ENCODE peak calls at places on chromosomes 2 and 18, in eight cellular contexts. V is stimulated activated CD4-positive, alpha-beta T cell treated with anti-CD3 and anti-CD28 coated beads, Interleukin-4, amount 100 ng/mL, for 48 hours; J is DMS53; R is iris pigment epithelial cell; L is amniotic epithelial cell; W is GM20000; F is GM23338; M is amniotic stem cell. S is an unnamed sample.

GRCh38 chr2:193303464-193303863 is 1108.7 kb upstream of the TMEFF2 start:
- DNase-seq in V (no peak), J (no peak), R (no peak), L (no peak), W (no peak), F (no peak), M (no peak), S (no peak)

GRCh38 chr18:71850602-71851001 is 693.5 kb downstream of the CBLN2 start:
- DNase-seq in V (no peak), J (no peak), R (no peak), L (no peak), W (no peak), F (no peak), M (no peak), S (no peak)

GRCh38 chr2:217142649-217143266 is 282.9 kb upstream of the TNP1 start:
- DNase-seq in V (peak), J (peak), R (peak), L (peak), W (no peak), F (peak), M (no peak), S (no peak)

GRCh38 chr2:204108301-204108700 is 171.7 kb downstream of the ICOS start:
- DNase-seq in V (no peak), J (peak), R (peak), L (no peak), W (peak), F (peak), M (no peak), S (peak)

GRCh38 chr2:11203480-11203879 is 48.2 kb downstream of the SLC66A3 start:
- DNase-seq in V (no peak), J (peak), R (peak), L (peak), W (peak), F (no peak), M (no peak), S (peak)

GRCh38 chr18:13437034-13437433 is 218.5 kb downstream of the LDLRAD4 start:
- DNase-seq in V (no peak), J (no peak), R (no peak), L (no peak), W (no peak), F (no peak), M (no peak), S (peak)

GRCh38 chr2:36456227-36456788 is 100.7 kb downstream of the CRIM1 start:
- DNase-seq in V (no peak), J (no peak), R (peak), L (peak), W (no peak), F (no peak), M (no peak), S (peak)

GRCh38 chr2:216216951-216217903 is 108.1 kb downstream of the XRCC5 start:
- DNase-seq in V (no peak), J (peak), R (peak), L (peak), W (no peak), F (no peak), M (peak), S (no peak)

GRCh38 chr2:28049416-28049815 is 158.9 kb downstream of the BABAM2 start:
- DNase-seq in V (no peak), J (no peak), R (no peak), L (no peak), W (no peak), F (no peak), M (no peak), S (peak)

GRCh38 chr2:145170787-145171186 is 650.9 kb upstream of the ZEB2 start:
- DNase-seq in V (no peak), J (no peak), R (peak), L (no peak), W (no peak), F (no peak), M (no peak), S (no peak)

GRCh38 chr2:224328798-224329197 is 73.1 kb downstream of the FAM124B start:
- DNase-seq in V (no peak), J (no peak), R (no peak), L (no peak), W (no peak), F (no peak), M (no peak), S (no peak)

GRCh38 chr2:187055463-187055862 is 206.5 kb upstream of the ZSWIM2 start:
- DNase-seq in V (no peak), J (peak), R (peak), L (peak), W (no peak), F (no peak), M (no peak), S (peak)

GRCh38 chr18:55228191-55228590 is 268.9 kb upstream of the CCDC68 start:
- DNase-seq in V (no peak), J (peak), R (peak), L (peak), W (no peak), F (peak), M (no peak), S (peak)

GRCh38 chr2:160332318-160332717 is 132.2 kb upstream of the ITGB6 start:
- DNase-seq in V (no peak), J (peak), R (peak), L (peak), W (no peak), F (peak), M (no peak), S (no peak)

GRCh38 chr18:32919799-32920198 is 147.0 kb upstream of the KLHL14 start:
- DNase-seq in V (no peak), J (peak), R (peak), L (peak), W (peak), F (peak), M (no peak), S (peak)

S was measured in astrocyte of the hippocampus.